ENCODE peak calls at places on chromosomes 5 and 9, in five cellular contexts. One of them, this sample, is unnamed.
A peak's percentile ranks its signal among the peaks of the same experiment; 100 is the strongest.

GRCh38 chr5:55868846-55869245 is 17.7 kb downstream of the IL31RA start:
- DNase-seq in neuronal stem cell: no peak
- DNase-seq in adipocyte: peak; percentile 76
- DNase-seq in left ventricle myocardium inferior: no peak
- DNase-seq in HCT116: peak; percentile 82
- DNase-seq in this sample: no peak

GRCh38 chr9:106405871-106406435 is 457.0 kb upstream of the ZNF462 start:
- DNase-seq in neuronal stem cell: no peak
- DNase-seq in adipocyte: no peak
- DNase-seq in left ventricle myocardium inferior: no peak
- DNase-seq in HCT116: no peak
- DNase-seq in this sample: no peak

GRCh38 chr5:15807248-15807647 is 307.3 kb downstream of the FBXL7 start:
- DNase-seq in neuronal stem cell: no peak
- DNase-seq in adipocyte: peak; percentile 22
- DNase-seq in left ventricle myocardium inferior: peak; percentile 30
- DNase-seq in HCT116: no peak
- DNase-seq in this sample: no peak

GRCh38 chr5:151663617-151664322 is 22.9 kb downstream of the SPARC start:
- DNase-seq in neuronal stem cell: no peak
- DNase-seq in adipocyte: no peak
- DNase-seq in left ventricle myocardium inferior: peak; percentile 56
- DNase-seq in HCT116: no peak
- DNase-seq in this sample: no peak

GRCh38 chr9:132412089-132412488 is 2.1 kb downstream of the CFAP77 start:
- DNase-seq in neuronal stem cell: no peak
- DNase-seq in adipocyte: peak; percentile 7
- DNase-seq in left ventricle myocardium inferior: no peak
- DNase-seq in HCT116: peak; percentile 8
- DNase-seq in this sample: peak; percentile 72

GRCh38 chr5:1176473-1177391 is 24.7 kb upstream of the SLC6A19 start:
- DNase-seq in neuronal stem cell: no peak
- DNase-seq in adipocyte: no peak
- DNase-seq in left ventricle myocardium inferior: peak; percentile 13
- DNase-seq in HCT116: peak; percentile 48
- DNase-seq in this sample: peak; percentile 94

GRCh38 chr5:133358271-133358670 is 254.1 kb downstream of the FSTL4 start:
- DNase-seq in neuronal stem cell: no peak
- DNase-seq in adipocyte: no peak
- DNase-seq in left ventricle myocardium inferior: no peak
- DNase-seq in HCT116: no peak
- DNase-seq in this sample: peak; percentile 31

GRCh38 chr9:75169623-75170022 is 81.3 kb downstream of the OSTF1 start:
- DNase-seq in neuronal stem cell: no peak
- DNase-seq in adipocyte: peak; percentile 45
- DNase-seq in left ventricle myocardium inferior: no peak
- DNase-seq in HCT116: no peak
- DNase-seq in this sample: no peak

GRCh38 chr5:39164529-39165402 is 54.6 kb downstream of the FYB1 start:
- DNase-seq in neuronal stem cell: no peak
- DNase-seq in adipocyte: no peak
- DNase-seq in left ventricle myocardium inferior: no peak
- DNase-seq in HCT116: no peak
- DNase-seq in this sample: no peak

GRCh38 chr5:1532384-1532783 is 8.6 kb upstream of the LPCAT1 start:
- DNase-seq in neuronal stem cell: no peak
- DNase-seq in adipocyte: no peak
- DNase-seq in left ventricle myocardium inferior: no peak
- DNase-seq in HCT116: no peak
- DNase-seq in this sample: no peak

GRCh38 chr9:116596646-116597045 is 90.5 kb upstream of the TRIM32 start:
- DNase-seq in neuronal stem cell: no peak
- DNase-seq in adipocyte: no peak
- DNase-seq in left ventricle myocardium inferior: no peak
- DNase-seq in HCT116: no peak
- DNase-seq in this sample: no peak

DNA sequence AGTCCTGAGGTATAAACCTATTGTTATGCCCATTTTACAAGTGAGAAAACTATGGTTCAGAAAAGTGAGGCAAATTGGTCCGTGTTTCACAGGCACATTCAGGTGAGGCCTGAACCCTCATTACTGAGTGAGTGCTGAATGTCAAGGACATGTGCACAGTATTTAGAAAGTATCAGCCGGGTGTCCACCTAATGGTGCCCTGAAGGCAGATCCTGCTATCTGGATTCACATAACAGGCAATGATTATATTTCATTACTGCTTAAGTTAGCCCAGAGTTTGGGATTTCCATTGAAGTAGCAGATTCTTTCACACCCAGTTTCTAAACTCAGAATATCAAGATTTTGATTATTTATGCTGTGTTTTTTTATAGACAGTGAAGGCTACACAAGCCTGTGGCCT is 142.7 kb downstream of the LHFPL2 start:
- DNase-seq in neuronal stem cell: no peak
- DNase-seq in adipocyte: no peak
- DNase-seq in left ventricle myocardium inferior: no peak
- DNase-seq in HCT116: no peak
- DNase-seq in this sample: no peak
- H3K27me3 ChIP-seq in neuronal stem cell: no peaks in the 10 kb centered on the region
- H3K27me3 ChIP-seq in adipocyte: no peaks in the 10 kb centered on the region
- H3K27me3 ChIP-seq in left ventricle myocardium inferior: no peaks in the 10 kb centered on the region
- H3K27me3 ChIP-seq in HCT116: no peaks in the 10 kb centered on the region
- H3K27me3 ChIP-seq in this sample: no peaks in the 10 kb centered on the region

GRCh38 chr9:88802533-88802932 is 188.7 kb upstream of the S1PR3 start:
- DNase-seq in neuronal stem cell: no peak
- DNase-seq in adipocyte: no peak
- DNase-seq in left ventricle myocardium inferior: no peak
- DNase-seq in HCT116: no peak
- DNase-seq in this sample: no peak

GRCh38 chr9:88801214-88801796 is 190.0 kb upstream of the S1PR3 start:
- DNase-seq in neuronal stem cell: no peak
- DNase-seq in adipocyte: no peak
- DNase-seq in left ventricle myocardium inferior: no peak
- DNase-seq in HCT116: no peak
- DNase-seq in this sample: no peak

GRCh38 chr9:88805217-88805943 is 185.9 kb upstream of the S1PR3 start:
- DNase-seq in neuronal stem cell: no peak
- DNase-seq in adipocyte: no peak
- DNase-seq in left ventricle myocardium inferior: no peak
- DNase-seq in HCT116: no peak
- DNase-seq in this sample: no peak

GRCh38 chr9:88803551-88804288 is 187.5 kb upstream of the S1PR3 start:
- DNase-seq in neuronal stem cell: no peak
- DNase-seq in adipocyte: peak; percentile 45
- DNase-seq in left ventricle myocardium inferior: no peak
- DNase-seq in HCT116: no peak
- DNase-seq in this sample: no peak

GRCh38 chr9:88804289-88804596 is 187.0 kb upstream of the S1PR3 start:
- DNase-seq in neuronal stem cell: no peak
- DNase-seq in adipocyte: no peak
- DNase-seq in left ventricle myocardium inferior: no peak
- DNase-seq in HCT116: no peak
- DNase-seq in this sample: no peak
- H3K36me3 ChIP-seq in neuronal stem cell: no peaks in the 10 kb centered on the region
- H3K36me3 ChIP-seq in adipocyte: no peaks in the 10 kb centered on the region
- H3K36me3 ChIP-seq in left ventricle myocardium inferior: no peaks in the 10 kb centered on the region
- H3K36me3 ChIP-seq in HCT116: no peaks in the 10 kb centered on the region
- H3K36me3 ChIP-seq in this sample: no peaks in the 10 kb centered on the region

GRCh38 chr9:96612105-96612965 is 7.3 kb downstream of the CDC14B start:
- DNase-seq in neuronal stem cell: peak; percentile 52
- DNase-seq in adipocyte: peak; percentile 93
- DNase-seq in left ventricle myocardium inferior: peak; percentile 50
- DNase-seq in HCT116: no peak
- DNase-seq in this sample: peak; percentile 36

GRCh38 chr9:96609732-96610131 is 9.9 kb downstream of the CDC14B start:
- DNase-seq in neuronal stem cell: no peak
- DNase-seq in adipocyte: no peak
- DNase-seq in left ventricle myocardium inferior: no peak
- DNase-seq in HCT116: no peak
- DNase-seq in this sample: no peak

GRCh38 chr9:96607971-96608370 is 11.7 kb downstream of the CDC14B start:
- DNase-seq in neuronal stem cell: no peak
- DNase-seq in adipocyte: no peak
- DNase-seq in left ventricle myocardium inferior: no peak
- DNase-seq in HCT116: no peak
- DNase-seq in this sample: no peak

GRCh38 chr9:96612966-96613589 is 6.6 kb downstream of the CDC14B start:
- DNase-seq in neuronal stem cell: no peak
- DNase-seq in adipocyte: no peak
- DNase-seq in left ventricle myocardium inferior: no peak
- DNase-seq in HCT116: no peak
- DNase-seq in this sample: no peak

DNA sequence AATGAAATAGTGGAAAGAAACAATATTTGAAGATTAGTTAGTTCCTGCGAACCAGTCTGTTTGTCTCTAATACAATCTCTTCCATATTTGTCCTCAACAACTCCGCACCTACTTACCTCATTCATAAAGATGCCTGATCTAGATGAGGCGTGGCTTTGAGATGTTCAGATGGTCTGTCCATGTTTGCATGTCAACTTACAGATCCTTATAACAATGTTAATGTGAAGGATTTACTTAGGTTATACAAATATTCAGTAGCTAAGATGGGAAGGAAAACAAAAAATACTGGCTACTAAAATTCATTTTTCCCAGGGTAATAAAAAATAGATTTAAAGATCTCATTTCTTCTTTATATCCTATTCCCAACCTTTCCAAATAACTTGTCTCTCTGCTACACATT is 8.3 kb downstream of the CDC14B start:
- DNase-seq in neuronal stem cell: no peak
- DNase-seq in adipocyte: no peak
- DNase-seq in left ventricle myocardium inferior: no peak
- DNase-seq in HCT116: no peak
- DNase-seq in this sample: no peak
- H3K4me3 ChIP-seq in neuronal stem cell: no peak overlapping the region
- H3K4me3 ChIP-seq in adipocyte: peak overlapping the region; percentile 76
- H3K4me3 ChIP-seq in left ventricle myocardium inferior: no peak overlapping the region
- H3K4me3 ChIP-seq in HCT116: no peak overlapping the region
- H3K4me3 ChIP-seq in this sample: no peak overlapping the region

GRCh38 chr9:38352716-38353334 is 39.7 kb upstream of the ALDH1B1 start:
- DNase-seq in neuronal stem cell: no peak
- DNase-seq in adipocyte: no peak
- DNase-seq in left ventricle myocardium inferior: no peak
- DNase-seq in HCT116: no peak
- DNase-seq in this sample: peak; percentile 61

GRCh38 chr9:38346811-38347735 is 45.4 kb upstream of the ALDH1B1 start:
- DNase-seq in neuronal stem cell: no peak
- DNase-seq in adipocyte: no peak
- DNase-seq in left ventricle myocardium inferior: no peak
- DNase-seq in HCT116: no peak
- DNase-seq in this sample: peak; percentile 63

GRCh38 chr9:38345851-38346755 is 46.4 kb upstream of the ALDH1B1 start:
- DNase-seq in neuronal stem cell: no peak
- DNase-seq in adipocyte: no peak
- DNase-seq in left ventricle myocardium inferior: no peak
- DNase-seq in HCT116: no peak
- DNase-seq in this sample: no peak

GRCh38 chr9:38347946-38348345 is 44.6 kb upstream of the ALDH1B1 start:
- DNase-seq in neuronal stem cell: no peak
- DNase-seq in adipocyte: no peak
- DNase-seq in left ventricle myocardium inferior: no peak
- DNase-seq in HCT116: no peak
- DNase-seq in this sample: no peak

DNA sequence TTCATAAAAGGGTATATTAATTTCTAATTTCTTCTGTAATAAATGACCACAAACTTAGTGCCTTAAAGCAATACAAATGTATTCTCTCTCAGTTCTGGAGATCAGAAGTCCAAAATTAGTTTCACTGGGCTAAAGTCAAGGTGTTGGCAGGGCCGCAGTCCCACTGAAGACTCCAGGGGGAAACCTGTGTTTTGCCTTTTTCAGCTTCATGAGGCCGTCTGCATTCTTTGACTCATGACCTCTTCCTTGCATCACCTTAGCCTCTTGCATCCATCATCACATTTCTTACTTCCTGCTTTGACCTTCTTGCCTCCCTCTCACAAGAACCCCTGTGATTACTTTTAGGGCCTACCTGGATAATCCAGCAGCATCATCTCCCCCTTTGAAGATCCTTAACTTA is 42.0 kb upstream of the ALDH1B1 start:
- DNase-seq in neuronal stem cell: no peak
- DNase-seq in adipocyte: no peak
- DNase-seq in left ventricle myocardium inferior: no peak
- DNase-seq in HCT116: no peak
- DNase-seq in this sample: no peak
- H3K27me3 ChIP-seq in neuronal stem cell: peaks cover 11% of the 10 kb centered on the region
- H3K27me3 ChIP-seq in adipocyte: peaks cover 26% of the 10 kb centered on the region
- H3K27me3 ChIP-seq in left ventricle myocardium inferior: peaks cover 38% of the 10 kb centered on the region
- H3K27me3 ChIP-seq in HCT116: no peaks in the 10 kb centered on the region
- H3K27me3 ChIP-seq in this sample: peaks cover 2% of the 10 kb centered on the region

GRCh38 chr5:128264567-128264966 is 181.0 kb downstream of the SLC12A2 start:
- DNase-seq in neuronal stem cell: no peak
- DNase-seq in adipocyte: peak; percentile 37
- DNase-seq in left ventricle myocardium inferior: no peak
- DNase-seq in HCT116: no peak
- DNase-seq in this sample: no peak
- H3K36me3 ChIP-seq in neuronal stem cell: peaks cover 20% of the 10 kb centered on the region
- H3K36me3 ChIP-seq in adipocyte: peaks cover 94% of the 10 kb centered on the region
- H3K36me3 ChIP-seq in left ventricle myocardium inferior: peaks cover 21% of the 10 kb centered on the region
- H3K36me3 ChIP-seq in HCT116: no peaks in the 10 kb centered on the region
- H3K36me3 ChIP-seq in this sample: no peaks in the 10 kb centered on the region

DNA sequence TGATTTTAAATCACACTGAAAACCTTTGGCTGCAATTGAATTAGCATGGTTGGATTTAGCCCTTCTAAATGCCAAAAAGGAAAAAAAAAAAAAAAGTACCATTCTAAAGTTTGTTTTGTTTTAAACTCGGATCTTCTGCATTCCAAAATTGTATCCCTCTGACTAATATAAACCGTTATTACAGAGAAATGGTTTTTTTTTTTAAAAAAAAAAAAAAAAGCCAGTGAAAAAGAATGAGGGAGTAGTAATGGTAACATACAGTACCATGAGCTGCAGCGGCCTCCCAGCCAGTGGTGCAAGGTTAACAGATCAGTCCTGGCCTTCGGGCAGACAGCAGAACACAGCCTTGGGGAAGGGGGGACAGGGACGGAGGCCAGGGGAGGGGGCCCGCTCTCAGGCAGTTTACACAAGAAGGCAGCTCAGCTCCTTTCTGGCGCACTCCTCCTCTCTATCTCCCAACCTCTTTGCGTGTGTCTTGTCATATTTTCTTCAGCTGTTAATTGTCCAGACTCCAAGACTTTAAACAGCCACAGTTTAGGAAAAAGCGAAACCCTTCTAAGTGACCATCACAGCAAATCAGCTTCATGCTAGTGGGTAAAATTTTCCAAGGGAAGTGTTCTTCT is 165.9 kb downstream of the BNC2 start:
- DNase-seq in neuronal stem cell: no peak
- DNase-seq in adipocyte: peak; percentile 79
- DNase-seq in left ventricle myocardium inferior: peak; percentile 51
- DNase-seq in HCT116: no peak
- DNase-seq in this sample: peak; percentile 59
- H3K4me3 ChIP-seq in neuronal stem cell: no peak overlapping the region
- H3K4me3 ChIP-seq in adipocyte: peak overlapping the region; percentile 81
- H3K4me3 ChIP-seq in left ventricle myocardium inferior: peak overlapping the region; percentile 57
- H3K4me3 ChIP-seq in HCT116: no peak overlapping the region
- H3K4me3 ChIP-seq in this sample: no peak overlapping the region

This sample was measured in H7.